ENCODE peak calls at places on chromosome 16, in five cellular contexts. E is T1000, P is cardiac muscle cell, F is fibroblast of the conjunctiva, V is WTC11. B is an unnamed sample.

GRCh38 chr16:10480151-10480550 is 94.3 kb downstream of the ATF7IP2 start:
- DNase-seq in P (no peak), V (no peak), F (no peak), E (no peak), B (no peak)

GRCh38 chr16:87409781-87410180 is 17.6 kb downstream of the MAP1LC3B start:
- DNase-seq in P (no peak), E (no peak), V (no peak), F (no peak), B (no peak)

GRCh38 chr16:50668368-50669008 is 12.6 kb downstream of the SNX20 start:
- DNase-seq in F (no peak), V (no peak), P (no peak), E (no peak), B (peak; percentile 12)

GRCh38 chr16:711548-712320 is 3.2 kb upstream of the METRN start:
- DNase-seq in V (peak; percentile 90), E (peak; percentile 77), P (peak; percentile 86), F (peak; percentile 32), B (peak; percentile 49)

GRCh38 chr16:66618588-66618987 is 14.1 kb downstream of the CMTM3 start:
- DNase-seq in V (no peak), E (peak; percentile 64), P (no peak), F (peak; percentile 77), B (no peak)

GRCh38 chr16:19997734-19998133 is 76.0 kb downstream of the GPR139 start:
- DNase-seq in F (no peak), V (no peak), E (no peak), P (no peak), B (no peak)

GRCh38 chr16:74034862-74035261 is 261.8 kb upstream of the PSMD7 start:
- DNase-seq in P (peak; percentile 47), V (no peak), E (no peak), F (peak; percentile 9), B (peak; percentile 69)

GRCh38 chr16:81632392-81633146 is 146.5 kb upstream of the PLCG2 start:
- DNase-seq in V (no peak), F (no peak), E (peak; percentile 25), P (no peak), B (no peak)

GRCh38 chr16:56653218-56653617 is 1.5 kb downstream of the MT1B start:
- DNase-seq in P (no peak), V (no peak), F (no peak), E (no peak), B (no peak)

GRCh38 chr16:89118361-89119061 is 24.9 kb downstream of the ACSF3 start:
- DNase-seq in V (peak; percentile 39), F (no peak), E (no peak), P (no peak), B (no peak)

GRCh38 chr16:1430759-1431496 is at the start of gene PERCC1:
- DNase-seq in E (no peak), P (no peak), F (no peak), V (no peak), B (peak; percentile 27)

GRCh38 chr16:51540259-51540658 is 389.2 kb upstream of the SALL1 start:
- DNase-seq in V (no peak), E (no peak), F (no peak), P (no peak), B (no peak)

GRCh38 chr16:85353839-85354622 is 241.8 kb upstream of the CIBAR2 start:
- DNase-seq in P (no peak), E (no peak), F (no peak), V (no peak), B (no peak)

GRCh38 chr16:47519996-47520679 is 59.0 kb downstream of the PHKB start:
- DNase-seq in F (no peak), E (no peak), P (peak; percentile 61), V (no peak), B (no peak)

GRCh38 chr16:51569204-51569911 is 418.3 kb upstream of the SALL1 start:
- DNase-seq in V (no peak), F (no peak), P (no peak), E (no peak), B (no peak)

GRCh38 chr16:11797957-11798299 is 870 bp upstream of the ZC3H7A start:
- DNase-seq in E (no peak), V (no peak), P (no peak), F (no peak), B (no peak)

GRCh38 chr16:89431158-89431584 is 59.2 kb downstream of the ANKRD11 start:
- DNase-seq in V (no peak), E (peak; percentile 40), F (no peak), P (no peak), B (no peak)

GRCh38 chr16:69276143-69277115 is 34.7 kb upstream of the VPS4A start:
- DNase-seq in F (peak; percentile 99), P (no peak), V (no peak), E (peak; percentile 36), B (no peak)

GRCh38 chr16:11487289-11487688 is 99.4 kb downstream of the LITAF start:
- DNase-seq in E (no peak), P (no peak), V (no peak), F (no peak), B (no peak)

GRCh38 chr16:72277749-72278148 is 105.8 kb upstream of the PMFBP1 start:
- DNase-seq in P (no peak), E (no peak), V (no peak), F (no peak), B (no peak)

GRCh38 chr16:31072540-31073072 is 1.4 kb downstream of the ZNF668 start:
- DNase-seq in P (no peak), V (no peak), F (no peak), E (no peak), B (no peak)

GRCh38 chr16:31143036-31143888 is 6.6 kb downstream of the PRSS36 start:
- DNase-seq in E (no peak), F (no peak), P (no peak), V (peak; percentile 51), B (no peak)

GRCh38 chr16:19718624-19718965 is 524 bp downstream of the IQCK start:
- DNase-seq in V (peak; percentile 54), E (no peak), F (no peak), P (no peak), B (peak; percentile 66)

GRCh38 chr16:70688266-70688742 is 2.5 kb upstream of the MTSS2 start:
- DNase-seq in V (no peak), P (peak; percentile 68), E (no peak), F (peak; percentile 35), B (no peak)

GRCh38 chr16:19567560-19567959 is 12.1 kb downstream of the VPS35L start:
- DNase-seq in P (no peak), E (no peak), V (no peak), F (no peak), B (no peak)

GRCh38 chr16:14325502-14325901 is 254.4 kb downstream of the MRTFB start:
- DNase-seq in V (no peak), P (no peak), F (no peak), E (no peak), B (no peak)

B was measured in NCI-H2227 treated with DMSO at 0.1 percent for 48 hours.